ENCODE peak calls at places on chromosomes 4 and X, in ten cellular contexts. Z, U, O, L, N, D, B, H, V and P are unnamed samples.

GRCh38 chrX:10988653-10989052 is 122.5 kb upstream of the HCCS start:
- DNase-seq in Z (no peak), U (no peak), O (no peak), L (no peak), N (no peak), D (no peak), B (no peak), H (no peak), V (no peak), P (no peak)

GRCh38 chr4:138609943-138610350 is 367.8 kb upstream of the SLC7A11 start:
- DNase-seq in Z (no peak), U (no peak), O (peak; percentile 81), L (no peak), N (no peak), D (no peak), B (no peak), H (no peak), V (peak; percentile 72), P (no peak)

GRCh38 chr4:112189754-112190153 is 41.8 kb upstream of the AP1AR start:
- DNase-seq in Z (no peak), U (no peak), O (peak; percentile 12), L (no peak), N (no peak), D (no peak), B (no peak), H (no peak), V (peak; percentile 45), P (no peak)

GRCh38 chr4:101155368-101155767 is 192.0 kb downstream of the PPP3CA start:
- DNase-seq in Z (no peak), U (no peak), O (peak; percentile 75), L (no peak), N (no peak), D (no peak), B (peak; percentile 97), H (no peak), V (peak; percentile 72), P (no peak)

GRCh38 chrX:71828086-71828485 is 64.9 kb downstream of the CXorf49B start:
- DNase-seq in Z (no peak), U (no peak), O (no peak), L (no peak), N (no peak), D (no peak), B (no peak), H (no peak), V (no peak), P (no peak)

GRCh38 chrX:140709421-140709846 is at the start of gene LINC00632:
- DNase-seq in Z (no peak), U (no peak), O (no peak), L (no peak), N (no peak), D (no peak), B (no peak), H (no peak), V (no peak), P (no peak)

GRCh38 chr4:53128959-53129358 is 236.9 kb downstream of the SCFD2 start:
- DNase-seq in Z (no peak), U (no peak), O (no peak), L (peak; percentile 16), N (no peak), D (peak; percentile 68), B (no peak), H (no peak), V (no peak), P (no peak)

GRCh38 chr4:38099908-38100407 is 139.8 kb downstream of the PTTG2 start:
- DNase-seq in Z (no peak), U (no peak), O (peak; percentile 87), L (no peak), N (no peak), D (no peak), B (no peak), H (no peak), V (peak; percentile 72), P (no peak)

GRCh38 chr4:10611673-10612072 is 72.9 kb downstream of the CLNK start:
- DNase-seq in Z (no peak), U (no peak), O (peak; percentile 92), L (no peak), N (no peak), D (no peak), B (peak; percentile 65), H (no peak), V (peak; percentile 84), P (no peak)

GRCh38 chr4:74230902-74231499 is 73.1 kb downstream of the MTHFD2L start:
- DNase-seq in Z (no peak), U (peak; percentile 50), O (peak; percentile 56), L (no peak), N (no peak), D (peak; percentile 34), B (no peak), H (no peak), V (peak; percentile 89), P (peak; percentile 76)

GRCh38 chrX:118116308-118117068 is at the start of gene KLHL13:
- DNase-seq in Z (peak; percentile 65), U (peak; percentile 27), O (peak; percentile 18), L (peak; percentile 47), N (peak; percentile 30), D (peak; percentile 43), B (no peak), H (peak; percentile 74), V (peak; percentile 63), P (peak; percentile 84)

GRCh38 chr4:113385500-113385899 is 336.0 kb downstream of the ANK2 start:
- DNase-seq in Z (no peak), U (no peak), O (no peak), L (no peak), N (no peak), D (no peak), B (no peak), H (no peak), V (no peak), P (no peak)

GRCh38 chr4:123896446-123897071 is 500.0 kb downstream of the SPRY1 start:
- DNase-seq in Z (no peak), U (no peak), O (no peak), L (no peak), N (no peak), D (no peak), B (no peak), H (no peak), V (peak; percentile 50), P (no peak)

DNA sequence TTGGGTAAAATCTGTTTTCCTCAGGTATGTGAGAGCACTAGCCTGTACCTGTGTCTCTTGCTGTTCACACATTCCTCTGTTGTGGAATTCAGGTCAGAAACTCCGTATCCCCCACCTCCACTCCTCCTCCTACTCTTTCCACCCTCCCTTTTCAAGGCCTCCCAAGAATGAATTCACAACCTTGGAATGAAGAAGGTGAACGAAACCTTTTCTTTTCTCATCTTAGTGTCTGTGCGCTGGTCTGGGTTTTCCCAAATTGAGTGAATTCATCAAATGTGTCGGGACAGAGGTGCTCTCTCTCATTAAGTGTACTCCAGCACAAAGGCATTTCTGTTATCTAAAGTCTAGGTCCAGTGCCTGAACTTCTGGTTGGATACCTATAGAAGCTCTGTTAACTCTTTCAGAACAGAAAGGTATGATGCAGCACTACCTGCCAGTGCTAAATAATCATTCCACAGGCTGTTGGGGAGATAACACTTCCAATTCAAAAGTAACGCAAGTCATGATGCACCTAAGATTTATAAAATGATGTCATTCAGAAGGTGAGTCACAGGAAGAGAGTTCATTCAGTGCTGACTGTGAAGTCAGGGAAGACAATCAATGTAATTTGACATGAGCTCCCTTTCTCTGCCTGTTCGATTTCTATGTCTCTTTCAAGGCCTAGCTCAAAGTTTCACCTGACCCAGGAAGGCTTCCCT is 41.9 kb downstream of the COL4A6 start:
- DNase-seq in Z (no peak), U (no peak), O (peak; percentile 38), L (no peak), N (peak; percentile 27), D (no peak), B (peak; percentile 47), H (no peak), V (no peak), P (no peak)
- H3K4me1 ChIP-seq in Z (no peaks in the 10 kb centered on the region), U (no peaks in the 10 kb centered on the region), O (no peaks in the 10 kb centered on the region), L (no peaks in the 10 kb centered on the region), N (no peaks in the 10 kb centered on the region), D (no peaks in the 10 kb centered on the region), B (peaks cover 59% of the 10 kb centered on the region), H (no peaks in the 10 kb centered on the region), V (peaks cover 25% of the 10 kb centered on the region), P (no peaks in the 10 kb centered on the region)

GRCh38 chr4:168656946-168657473 is 160.2 kb downstream of the PALLD start:
- DNase-seq in Z (no peak), U (no peak), O (no peak), L (no peak), N (no peak), D (no peak), B (no peak), H (no peak), V (peak; percentile 62), P (no peak)

GRCh38 chr4:168654206-168655174 is 157.6 kb downstream of the PALLD start:
- DNase-seq in Z (no peak), U (no peak), O (no peak), L (no peak), N (peak; percentile 55), D (no peak), B (no peak), H (no peak), V (no peak), P (no peak)

GRCh38 chr4:168652818-168653217 is 156.0 kb downstream of the PALLD start:
- DNase-seq in Z (no peak), U (no peak), O (no peak), L (no peak), N (no peak), D (no peak), B (no peak), H (no peak), V (no peak), P (no peak)

GRCh38 chr4:168656055-168656660 is 159.3 kb downstream of the PALLD start:
- DNase-seq in Z (no peak), U (no peak), O (peak; percentile 94), L (no peak), N (no peak), D (no peak), B (no peak), H (no peak), V (peak; percentile 95), P (no peak)

GRCh38 chr4:168655182-168655581 is 158.3 kb downstream of the PALLD start:
- DNase-seq in Z (no peak), U (no peak), O (no peak), L (no peak), N (no peak), D (no peak), B (no peak), H (no peak), V (no peak), P (no peak)
- H3K4me1 ChIP-seq in Z (peaks cover 5% of the 10 kb centered on the region), U (no peaks in the 10 kb centered on the region), O (peaks cover 5% of the 10 kb centered on the region), L (peaks cover 2% of the 10 kb centered on the region), N (no peaks in the 10 kb centered on the region), D (no peaks in the 10 kb centered on the region), B (peaks cover 59% of the 10 kb centered on the region), H (peaks cover 2% of the 10 kb centered on the region), V (peaks cover 20% of the 10 kb centered on the region), P (no peaks in the 10 kb centered on the region)

GRCh38 chr4:566035-566434 is 10.1 kb downstream of the TMEM271 start:
- DNase-seq in Z (no peak), U (no peak), O (no peak), L (no peak), N (no peak), D (no peak), B (no peak), H (no peak), V (no peak), P (no peak)
- H3K4me1 ChIP-seq in Z (no peaks in the 10 kb centered on the region), U (no peaks in the 10 kb centered on the region), O (no peaks in the 10 kb centered on the region), L (no peaks in the 10 kb centered on the region), N (no peaks in the 10 kb centered on the region), D (no peaks in the 10 kb centered on the region), B (no peaks in the 10 kb centered on the region), H (no peaks in the 10 kb centered on the region), V (no peaks in the 10 kb centered on the region), P (no peaks in the 10 kb centered on the region)

DNA sequence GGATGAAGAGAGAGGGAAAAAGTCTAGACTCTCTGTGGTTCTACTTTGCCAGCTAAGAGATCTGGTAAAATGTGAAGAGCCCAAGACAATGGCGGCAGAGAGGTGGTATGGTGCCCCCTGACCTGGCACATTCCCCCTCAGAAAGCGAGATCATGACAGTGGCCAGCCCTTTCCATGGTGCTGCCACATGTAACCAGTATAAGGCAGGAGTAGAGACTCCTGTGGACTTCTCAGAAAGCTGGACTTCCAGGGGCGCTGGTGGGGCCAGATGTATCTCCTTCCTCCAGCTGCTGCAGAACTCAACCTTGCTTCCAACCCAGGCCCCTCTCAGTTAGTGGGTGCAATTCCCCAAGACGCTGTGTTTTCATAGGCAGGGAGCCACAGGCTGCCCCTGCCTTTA is 9.6 kb downstream of the CTAG1A start:
- DNase-seq in Z (no peak), U (no peak), O (no peak), L (no peak), N (peak; percentile 4), D (no peak), B (no peak), H (no peak), V (no peak), P (no peak)
- H3K4me1 ChIP-seq in Z (no peaks in the 10 kb centered on the region), U (no peaks in the 10 kb centered on the region), O (no peaks in the 10 kb centered on the region), L (no peaks in the 10 kb centered on the region), N (no peaks in the 10 kb centered on the region), D (no peaks in the 10 kb centered on the region), B (peaks cover 11% of the 10 kb centered on the region), H (no peaks in the 10 kb centered on the region), V (peaks cover 10% of the 10 kb centered on the region), P (no peaks in the 10 kb centered on the region)